ENCODE peak calls at places on chromosome 4, in six cellular contexts. G is CD8-positive, alpha-beta T cell; B is choroid plexus epithelial cell; F is thoracic aorta; U is uterus; C is kidney epithelial cell. D is an unnamed sample.
A peak's percentile ranks its signal among the peaks of the same experiment; 100 is the strongest.

GRCh38 chr4:187046471-187046870 is 322.8 kb upstream of the FAT1 start:
- DNase-seq in U (no peak), C (no peak), F (no peak), B (no peak), G (no peak), D (no peak)

GRCh38 chr4:48931459-48931858 is 24.9 kb upstream of the OCIAD2 start:
- DNase-seq in U (no peak), C (no peak), B (no peak), F (no peak), G (no peak), D (no peak)

GRCh38 chr4:94341468-94341867 is 1.2 kb downstream of the HPGDS start:
- DNase-seq in G (no peak), B (peak; percentile 42), F (no peak), C (no peak), U (no peak), D (no peak)

GRCh38 chr4:111268769-111269414 is 646.0 kb upstream of the PITX2 start:
- DNase-seq in B (peak; percentile 29), F (no peak), G (no peak), C (no peak), U (no peak), D (peak; percentile 46)

GRCh38 chr4:92307886-92308285 is 4.1 kb downstream of the GRID2 start:
- DNase-seq in C (no peak), B (no peak), U (no peak), G (no peak), F (no peak), D (no peak)

GRCh38 chr4:73187325-73187724 is 71.3 kb downstream of the ANKRD17 start:
- DNase-seq in U (no peak), F (no peak), G (no peak), C (no peak), B (peak; percentile 36), D (no peak)

GRCh38 chr4:182878633-182879495 is 38.3 kb downstream of the DCTD start:
- DNase-seq in B (no peak), F (no peak), C (no peak), U (no peak), G (no peak), D (no peak)

GRCh38 chr4:155602351-155603140 is 64.1 kb upstream of the GUCY1A1 start:
- DNase-seq in G (no peak), B (no peak), F (no peak), U (no peak), C (no peak), D (no peak)

GRCh38 chr4:8316911-8317351 is 47.4 kb downstream of the HTRA3 start:
- DNase-seq in G (no peak), B (no peak), C (no peak), F (no peak), U (no peak), D (no peak)

GRCh38 chr4:77856152-77856551 is 6.5 kb upstream of the MRPL1 start:
- DNase-seq in G (no peak), C (no peak), F (no peak), U (no peak), B (no peak), D (no peak)

GRCh38 chr4:182263562-182263961 is 20.4 kb downstream of the TENM3 start:
- DNase-seq in U (no peak), C (no peak), G (no peak), F (no peak), B (no peak), D (no peak)

GRCh38 chr4:17077105-17077504 is 178.7 kb upstream of the LDB2 start:
- DNase-seq in U (no peak), F (no peak), C (no peak), B (no peak), G (no peak), D (no peak)

GRCh38 chr4:48738856-48739255 is 41.2 kb downstream of the FRYL start:
- DNase-seq in G (no peak), U (no peak), F (no peak), C (no peak), B (no peak), D (no peak)

GRCh38 chr4:143390764-143391163 is 54.1 kb downstream of the GAB1 start:
- DNase-seq in B (no peak), F (no peak), G (no peak), C (no peak), U (no peak), D (no peak)

GRCh38 chr4:98773638-98774037 is 115.2 kb upstream of the TSPAN5 start:
- DNase-seq in B (no peak), G (no peak), F (no peak), U (peak; percentile 15), C (no peak), D (no peak)

GRCh38 chr4:47926667-47927258 is 12.4 kb upstream of the NFXL1 start:
- DNase-seq in G (peak; percentile 31), U (peak; percentile 21), C (no peak), F (no peak), B (peak; percentile 81), D (peak; percentile 48)

GRCh38 chr4:38872620-38873019 is 5.0 kb downstream of the FAM114A1 start:
- DNase-seq in F (no peak), C (no peak), G (no peak), U (no peak), B (peak; percentile 39), D (no peak)
- TF ChIP-seq CTCF in F (no peak), C (no peak), G (no peak), U (no peak), B (no peak), D (no peak)

DNA sequence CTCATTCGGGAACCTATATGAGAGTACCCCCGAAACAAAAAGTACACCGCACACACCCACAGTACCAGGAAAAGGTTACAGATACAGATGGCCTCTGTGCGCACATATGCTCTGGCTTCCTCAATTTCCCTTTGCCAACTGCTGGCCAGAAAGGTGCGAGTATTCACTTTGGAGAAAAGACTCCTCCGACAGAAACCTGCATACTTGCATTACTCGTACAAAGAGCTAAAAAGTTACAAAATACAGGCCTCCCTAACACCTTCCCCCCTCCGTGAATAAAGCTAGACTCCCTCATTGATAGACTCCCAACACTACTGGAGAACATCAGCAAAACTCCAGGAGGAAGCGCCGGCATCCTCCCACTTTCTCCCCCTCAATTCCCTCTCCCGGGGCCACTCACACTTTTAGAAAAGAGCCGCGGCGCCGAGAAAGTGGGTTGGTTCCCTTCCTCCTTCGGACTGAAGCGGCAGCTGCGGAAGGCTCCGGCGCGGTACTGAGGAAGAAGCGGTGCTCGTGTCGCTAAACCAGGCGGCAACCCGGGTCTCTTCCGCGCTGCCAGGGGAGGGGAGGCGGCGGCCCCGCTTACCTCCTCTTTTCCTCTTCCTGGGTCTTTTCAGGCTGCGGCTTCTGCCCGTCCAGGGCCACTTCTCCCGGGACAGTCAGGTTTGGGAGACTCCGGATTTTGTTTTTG is 1.2 kb downstream of the FBXW7 start:
- DNase-seq in G (peak; percentile 12), F (no peak), B (peak; percentile 27), U (no peak), C (no peak), D (no peak)
- TF ChIP-seq CTCF in G (no peak), F (no peak), B (no peak), U (no peak), C (no peak), D (no peak)

GRCh38 chr4:128810871-128811570 is 1.5 kb downstream of the JADE1 start:
- DNase-seq in F (no peak), G (peak; percentile 61), U (peak; percentile 68), B (peak; percentile 83), C (no peak), D (peak; percentile 86)

GRCh38 chr4:128812360-128812958 is 3.0 kb downstream of the JADE1 start:
- DNase-seq in C (no peak), B (peak; percentile 83), G (no peak), U (no peak), F (peak; percentile 12), D (peak; percentile 50)

GRCh38 chr4:128809477-128810330 is at the start of gene JADE1:
- DNase-seq in U (peak; percentile 91), B (peak; percentile 97), C (peak; percentile 71), F (peak; percentile 86), G (peak; percentile 86), D (peak; percentile 89)

GRCh38 chr4:128811571-128812359 is 2.3 kb downstream of the JADE1 start:
- DNase-seq in B (peak; percentile 91), U (peak; percentile 86), C (no peak), F (peak; percentile 71), G (peak; percentile 50), D (peak; percentile 93)

DNA sequence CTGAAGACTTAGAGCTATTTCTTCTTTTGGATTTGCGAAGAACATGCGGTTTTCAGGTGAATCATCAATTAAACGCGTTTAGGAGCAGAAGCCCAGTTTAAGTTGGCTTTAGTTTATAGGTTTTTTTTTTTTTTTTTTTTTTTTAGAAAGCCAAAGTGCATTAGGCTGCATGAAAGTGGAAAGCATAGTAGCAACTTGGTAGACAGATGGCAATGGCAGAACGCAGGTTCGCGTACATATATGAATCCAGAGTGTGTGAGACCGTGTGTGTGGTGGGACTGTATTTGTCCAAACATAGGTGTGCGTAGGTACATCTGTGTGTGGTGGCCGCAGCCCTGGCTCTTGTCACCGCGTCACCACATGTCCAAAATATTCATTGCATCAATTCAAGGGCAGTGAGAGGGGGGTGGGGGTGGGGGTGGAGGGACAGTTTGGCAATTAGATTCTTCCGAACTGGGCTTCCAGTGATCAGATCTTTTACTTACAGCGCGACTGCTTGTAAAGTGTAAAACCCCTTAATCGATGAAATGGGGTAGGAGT is 901 bp downstream of the JADE1 start:
- DNase-seq in F (no peak), C (no peak), G (no peak), U (peak; percentile 24), B (peak; percentile 61), D (peak; percentile 72)
- TF ChIP-seq CTCF in F (no peak), C (no peak), G (no peak), U (no peak), B (no peak), D (no peak)

GRCh38 chr4:23036921-23037495 is 344.3 kb downstream of the GBA3 start:
- DNase-seq in U (no peak), G (no peak), F (no peak), B (no peak), C (no peak), D (no peak)

GRCh38 chr4:23034726-23035125 is 342.0 kb downstream of the GBA3 start:
- DNase-seq in G (no peak), C (no peak), B (no peak), U (no peak), F (no peak), D (no peak)

GRCh38 chr4:23033796-23034195 is 341.1 kb downstream of the GBA3 start:
- DNase-seq in G (no peak), B (peak; percentile 1), F (no peak), C (no peak), U (no peak), D (no peak)

GRCh38 chr4:23036503-23036902 is 343.8 kb downstream of the GBA3 start:
- DNase-seq in F (no peak), U (no peak), G (no peak), B (no peak), C (no peak), D (no peak)

DNA sequence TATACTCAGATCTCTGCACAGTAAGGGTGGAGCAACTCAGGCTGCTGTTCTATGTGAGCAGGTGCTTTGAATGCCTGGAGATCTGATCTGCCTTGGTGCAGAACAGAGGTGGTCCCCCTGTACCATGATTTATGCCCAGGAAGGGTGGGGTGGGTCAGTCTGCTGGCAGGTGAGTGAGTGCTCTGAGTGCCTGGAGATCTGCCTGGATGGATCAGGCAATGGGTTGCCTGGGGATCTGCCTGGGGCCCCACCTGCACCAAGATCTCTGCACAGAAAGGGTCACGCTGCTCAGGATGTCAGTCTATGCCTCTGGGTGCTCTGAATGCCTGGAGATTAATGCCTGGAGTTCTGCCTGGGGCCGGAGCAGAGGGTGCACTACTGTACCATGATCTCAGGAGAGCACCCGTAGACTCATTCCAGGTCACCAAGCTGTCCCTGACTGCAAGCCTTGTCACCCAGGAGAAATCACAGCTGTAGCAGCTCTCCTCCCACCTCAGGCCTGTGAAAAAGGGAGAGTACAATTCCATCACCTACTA is 342.9 kb downstream of the GBA3 start:
- DNase-seq in B (no peak), C (no peak), F (no peak), G (no peak), U (no peak), D (no peak)
- TF ChIP-seq CTCF in B (no peak), C (no peak), F (no peak), G (no peak), U (no peak), D (no peak)